ENCODE peak calls at places on chromosome 11, in eight cellular contexts. T is stimulated activated CD8-positive, alpha-beta memory T cell treated with anti-CD3 and anti-CD28 coated beads, Interleukin-7, amount 100 ng/mL, for 1 hour; Y is activated T-cell treated with anti-CD3 and anti-CD28 coated beads for 1 hour; K is GDM1; X is dorsolateral prefrontal cortex; B is ureter; V is cardiac fibroblast; J is lung. E is an unnamed sample.

GRCh38 chr11:130145328-130145812 is 14.2 kb upstream of the ST14 start:
- DNase-seq in T (no peak), Y (no peak), K (no peak), X (no peak), B (no peak), V (no peak), J (no peak), E (no peak)

GRCh38 chr11:10654211-10655150 is 39.1 kb downstream of the IRAG1 start:
- DNase-seq in T (no peak), Y (peak), K (peak), X (no peak), B (no peak), V (peak), J (no peak), E (no peak)

GRCh38 chr11:47415949-47416472 is 7.6 kb downstream of the SLC39A13 start:
- DNase-seq in T (no peak), Y (no peak), K (no peak), X (no peak), B (peak), V (peak), J (peak), E (peak)

GRCh38 chr11:125373426-125374391 is 122.4 kb downstream of the FEZ1 start:
- DNase-seq in T (no peak), Y (no peak), K (no peak), X (peak), B (no peak), V (peak), J (peak), E (no peak)

GRCh38 chr11:83069441-83070043 is 2.2 kb downstream of the RAB30 start:
- DNase-seq in T (no peak), Y (no peak), K (no peak), X (no peak), B (no peak), V (no peak), J (no peak), E (no peak)

GRCh38 chr11:37352485-37352884 is 754.4 kb upstream of the RAG2 start:
- DNase-seq in T (no peak), Y (no peak), K (no peak), X (no peak), B (no peak), V (no peak), J (no peak), E (no peak)

GRCh38 chr11:420054-420910 is 5.5 kb upstream of the SIGIRR start:
- DNase-seq in T (no peak), Y (no peak), K (no peak), X (no peak), B (no peak), V (no peak), J (no peak), E (no peak)

GRCh38 chr11:133163463-133164419 is 368.6 kb downstream of the OPCML start:
- DNase-seq in T (no peak), Y (no peak), K (no peak), X (no peak), B (no peak), V (peak), J (no peak), E (no peak)

GRCh38 chr11:63775221-63775620 is 6.6 kb upstream of the ZFTA start:
- DNase-seq in T (no peak), Y (no peak), K (no peak), X (no peak), B (no peak), V (no peak), J (no peak), E (no peak)

GRCh38 chr11:67261942-67262681 is 4.2 kb upstream of the GRK2 start:
- DNase-seq in T (no peak), Y (no peak), K (no peak), X (no peak), B (peak), V (no peak), J (no peak), E (no peak)

GRCh38 chr11:62427630-62428233 is 8.9 kb downstream of the SCGB1A1 start:
- DNase-seq in T (no peak), Y (no peak), K (no peak), X (no peak), B (no peak), V (no peak), J (no peak), E (no peak)

GRCh38 chr11:103961010-103961409 is 75.4 kb upstream of the DDI1 start:
- DNase-seq in T (no peak), Y (no peak), K (no peak), X (no peak), B (no peak), V (no peak), J (no peak), E (no peak)